ENCODE peak calls at places on chromosomes 16 and 17, in five cellular contexts. One of them, this sample, is unnamed.

GRCh38 chr17:82204831-82205719 is 7.6 kb downstream of the CCDC57 start:
- DNase-seq in pancreas: no peak
- DNase-seq in ovary: peak; percentile 38
- DNase-seq in keratinocyte: no peak
- DNase-seq in CD8-positive, alpha-beta memory T cell: no peak
- DNase-seq in this sample: no peak

GRCh38 chr17:49249292-49249794 is 18.8 kb upstream of the PHOSPHO1 start:
- DNase-seq in pancreas: no peak
- DNase-seq in ovary: no peak
- DNase-seq in CD8-positive, alpha-beta memory T cell: no peak
- DNase-seq in keratinocyte: no peak
- DNase-seq in this sample: no peak

GRCh38 chr16:24540575-24541240 is 1.3 kb downstream of the RBBP6 start:
- DNase-seq in CD8-positive, alpha-beta memory T cell: no peak
- DNase-seq in pancreas: no peak
- DNase-seq in keratinocyte: no peak
- DNase-seq in ovary: peak; percentile 27
- DNase-seq in this sample: no peak

GRCh38 chr17:66200685-66201092 is 8.8 kb upstream of the CEP112 start:
- DNase-seq in ovary: no peak
- DNase-seq in CD8-positive, alpha-beta memory T cell: peak; percentile 24
- DNase-seq in pancreas: no peak
- DNase-seq in keratinocyte: peak; percentile 28
- DNase-seq in this sample: peak; percentile 31

GRCh38 chr17:43927101-43927935 is 15.0 kb downstream of the PPY start:
- DNase-seq in pancreas: peak; percentile 69
- DNase-seq in keratinocyte: no peak
- DNase-seq in ovary: no peak
- DNase-seq in CD8-positive, alpha-beta memory T cell: no peak
- DNase-seq in this sample: no peak

GRCh38 chr16:16014329-16015224 is 65.2 kb downstream of the ABCC1 start:
- DNase-seq in keratinocyte: no peak
- DNase-seq in pancreas: no peak
- DNase-seq in CD8-positive, alpha-beta memory T cell: no peak
- DNase-seq in ovary: peak; percentile 51
- DNase-seq in this sample: no peak

GRCh38 chr17:63697341-63698286 is 2.3 kb downstream of the LIMD2 start:
- DNase-seq in pancreas: peak; percentile 80
- DNase-seq in CD8-positive, alpha-beta memory T cell: peak; percentile 77
- DNase-seq in keratinocyte: no peak
- DNase-seq in ovary: no peak
- DNase-seq in this sample: peak; percentile 77

GRCh38 chr17:151886-152859 is 14.8 kb downstream of the SCGB1C2 start:
- DNase-seq in pancreas: peak; percentile 51
- DNase-seq in CD8-positive, alpha-beta memory T cell: no peak
- DNase-seq in ovary: peak; percentile 8
- DNase-seq in keratinocyte: no peak
- DNase-seq in this sample: no peak

GRCh38 chr16:27566417-27566816 is 16.5 kb downstream of the KATNIP start:
- DNase-seq in pancreas: no peak
- DNase-seq in CD8-positive, alpha-beta memory T cell: no peak
- DNase-seq in ovary: no peak
- DNase-seq in keratinocyte: no peak
- DNase-seq in this sample: no peak

GRCh38 chr17:5139454-5139725 is 23.6 kb downstream of the USP6 start:
- DNase-seq in CD8-positive, alpha-beta memory T cell: no peak
- DNase-seq in pancreas: no peak
- DNase-seq in ovary: no peak
- DNase-seq in keratinocyte: no peak
- DNase-seq in this sample: no peak

GRCh38 chr16:30533748-30534367 is 800 bp downstream of the ZNF747 start:
- DNase-seq in CD8-positive, alpha-beta memory T cell: no peak
- DNase-seq in pancreas: no peak
- DNase-seq in keratinocyte: no peak
- DNase-seq in ovary: no peak
- DNase-seq in this sample: no peak

GRCh38 chr16:67662653-67663010 is 1.9 kb downstream of the PARD6A start:
- DNase-seq in keratinocyte: no peak
- DNase-seq in CD8-positive, alpha-beta memory T cell: no peak
- DNase-seq in ovary: no peak
- DNase-seq in pancreas: no peak
- DNase-seq in this sample: no peak

GRCh38 chr17:40637931-40638330 is 9.7 kb downstream of the SMARCE1 start:
- DNase-seq in CD8-positive, alpha-beta memory T cell: no peak
- DNase-seq in ovary: no peak
- DNase-seq in keratinocyte: no peak
- DNase-seq in pancreas: no peak
- DNase-seq in this sample: no peak

GRCh38 chr16:1533443-1533951 is at the start of gene TMEM204:
- DNase-seq in CD8-positive, alpha-beta memory T cell: no peak
- DNase-seq in ovary: peak; percentile 77
- DNase-seq in keratinocyte: no peak
- DNase-seq in pancreas: no peak
- DNase-seq in this sample: no peak

GRCh38 chr17:64969046-64969501 is 49.8 kb upstream of the LRRC37A3 start:
- DNase-seq in keratinocyte: no peak
- DNase-seq in ovary: no peak
- DNase-seq in CD8-positive, alpha-beta memory T cell: no peak
- DNase-seq in pancreas: no peak
- DNase-seq in this sample: no peak

GRCh38 chr16:87172632-87173031 is 144.6 kb downstream of the C16orf95 start:
- DNase-seq in pancreas: no peak
- DNase-seq in keratinocyte: no peak
- DNase-seq in CD8-positive, alpha-beta memory T cell: no peak
- DNase-seq in ovary: no peak
- DNase-seq in this sample: no peak

GRCh38 chr17:48262982-48263586 is 155.5 kb downstream of the SNX11 start:
- DNase-seq in ovary: no peak
- DNase-seq in pancreas: no peak
- DNase-seq in CD8-positive, alpha-beta memory T cell: no peak
- DNase-seq in keratinocyte: no peak
- DNase-seq in this sample: no peak

GRCh38 chr17:48760411-48760810 is 31.9 kb upstream of the HOXB13 start:
- DNase-seq in CD8-positive, alpha-beta memory T cell: no peak
- DNase-seq in keratinocyte: no peak
- DNase-seq in pancreas: no peak
- DNase-seq in ovary: no peak
- DNase-seq in this sample: no peak

GRCh38 chr16:69040144-69040909 is 65.1 kb upstream of the HAS3 start:
- DNase-seq in pancreas: no peak
- DNase-seq in ovary: no peak
- DNase-seq in keratinocyte: no peak
- DNase-seq in CD8-positive, alpha-beta memory T cell: no peak
- DNase-seq in this sample: no peak

GRCh38 chr17:39920218-39921210 is 2.1 kb upstream of the GSDMB start:
- DNase-seq in pancreas: no peak
- DNase-seq in CD8-positive, alpha-beta memory T cell: peak; percentile 9
- DNase-seq in ovary: no peak
- DNase-seq in keratinocyte: no peak
- DNase-seq in this sample: peak; percentile 26

GRCh38 chr17:49891694-49892389 is 44.0 kb upstream of the TAC4 start:
- DNase-seq in pancreas: no peak
- DNase-seq in CD8-positive, alpha-beta memory T cell: no peak
- DNase-seq in keratinocyte: no peak
- DNase-seq in ovary: no peak
- DNase-seq in this sample: no peak

GRCh38 chr17:4263282-4264215 is at the start of gene ANKFY1:
- DNase-seq in CD8-positive, alpha-beta memory T cell: peak; percentile 98
- DNase-seq in pancreas: peak; percentile 99
- DNase-seq in keratinocyte: peak; percentile 61
- DNase-seq in ovary: peak; percentile 98
- DNase-seq in this sample: peak; percentile 94

GRCh38 chr16:60741810-60742209 is 1294.4 kb downstream of the CDH8 start:
- DNase-seq in ovary: no peak
- DNase-seq in keratinocyte: no peak
- DNase-seq in CD8-positive, alpha-beta memory T cell: no peak
- DNase-seq in pancreas: no peak
- DNase-seq in this sample: no peak

GRCh38 chr16:9212621-9213020 is 121.2 kb downstream of the HAPSTR1 start:
- DNase-seq in CD8-positive, alpha-beta memory T cell: no peak
- DNase-seq in keratinocyte: no peak
- DNase-seq in ovary: no peak
- DNase-seq in pancreas: no peak
- DNase-seq in this sample: no peak

GRCh38 chr17:31726980-31727427 is 132.0 kb downstream of the COPRS start:
- DNase-seq in CD8-positive, alpha-beta memory T cell: no peak
- DNase-seq in ovary: no peak
- DNase-seq in pancreas: no peak
- DNase-seq in keratinocyte: peak; percentile 15
- DNase-seq in this sample: no peak

GRCh38 chr17:56489980-56490379 is 103.5 kb upstream of the NOG start:
- DNase-seq in pancreas: no peak
- DNase-seq in keratinocyte: no peak
- DNase-seq in ovary: no peak
- DNase-seq in CD8-positive, alpha-beta memory T cell: no peak
- DNase-seq in this sample: no peak

GRCh38 chr16:4613636-4614570 is 785 bp downstream of the UBALD1 start:
- DNase-seq in keratinocyte: no peak
- DNase-seq in pancreas: peak; percentile 78
- DNase-seq in CD8-positive, alpha-beta memory T cell: peak; percentile 13
- DNase-seq in ovary: peak; percentile 65
- DNase-seq in this sample: no peak

GRCh38 chr16:4617880-4618279 is 3.2 kb upstream of the UBALD1 start:
- DNase-seq in keratinocyte: no peak
- DNase-seq in ovary: no peak
- DNase-seq in CD8-positive, alpha-beta memory T cell: no peak
- DNase-seq in pancreas: no peak
- DNase-seq in this sample: no peak

GRCh38 chr16:4614571-4615388 is at the start of gene UBALD1:
- DNase-seq in pancreas: peak; percentile 93
- DNase-seq in keratinocyte: peak; percentile 41
- DNase-seq in ovary: peak; percentile 85
- DNase-seq in CD8-positive, alpha-beta memory T cell: peak; percentile 76
- DNase-seq in this sample: peak; percentile 74

GRCh38 chr16:4616047-4616811 is 1.5 kb upstream of the UBALD1 start:
- DNase-seq in keratinocyte: peak; percentile 98
- DNase-seq in pancreas: peak; percentile 98
- DNase-seq in ovary: peak; percentile 99
- DNase-seq in CD8-positive, alpha-beta memory T cell: peak; percentile 98
- DNase-seq in this sample: peak; percentile 99

GRCh38 chr16:4615389-4616046 is 830 bp upstream of the UBALD1 start:
- DNase-seq in pancreas: no peak
- DNase-seq in ovary: peak; percentile 76
- DNase-seq in keratinocyte: no peak
- DNase-seq in CD8-positive, alpha-beta memory T cell: no peak
- DNase-seq in this sample: no peak
- H3K4me1 ChIP-seq in pancreas: peaks cover 24% of the 10 kb centered on the region
- H3K4me1 ChIP-seq in ovary: peaks cover 18% of the 10 kb centered on the region
- H3K4me1 ChIP-seq in keratinocyte: peaks cover 38% of the 10 kb centered on the region
- H3K4me1 ChIP-seq in CD8-positive, alpha-beta memory T cell: peaks cover 38% of the 10 kb centered on the region
- H3K4me1 ChIP-seq in this sample: peaks cover 32% of the 10 kb centered on the region

GRCh38 chr17:80111702-80112470 is 10.5 kb downstream of the GAA start:
- DNase-seq in pancreas: no peak
- DNase-seq in keratinocyte: no peak
- DNase-seq in CD8-positive, alpha-beta memory T cell: no peak
- DNase-seq in ovary: no peak
- DNase-seq in this sample: no peak
- H3K27ac ChIP-seq in pancreas: no peak overlapping the region
- H3K27ac ChIP-seq in keratinocyte: no peak overlapping the region
- H3K27ac ChIP-seq in CD8-positive, alpha-beta memory T cell: no peak overlapping the region
- H3K27ac ChIP-seq in ovary: no peak overlapping the region
- H3K27ac ChIP-seq in this sample: no peak overlapping the region

GRCh38 chr16:81786321-81786720 is 7.2 kb downstream of the PLCG2 start:
- DNase-seq in ovary: no peak
- DNase-seq in pancreas: no peak
- DNase-seq in keratinocyte: no peak
- DNase-seq in CD8-positive, alpha-beta memory T cell: no peak
- DNase-seq in this sample: no peak

GRCh38 chr16:81790277-81790676 is 11.2 kb downstream of the PLCG2 start:
- DNase-seq in pancreas: no peak
- DNase-seq in ovary: no peak
- DNase-seq in keratinocyte: no peak
- DNase-seq in CD8-positive, alpha-beta memory T cell: no peak
- DNase-seq in this sample: no peak

GRCh38 chr16:81785138-81785924 is 6.2 kb downstream of the PLCG2 start:
- DNase-seq in keratinocyte: no peak
- DNase-seq in ovary: no peak
- DNase-seq in pancreas: no peak
- DNase-seq in CD8-positive, alpha-beta memory T cell: no peak
- DNase-seq in this sample: no peak

GRCh38 chr16:81786868-81787267 is 7.8 kb downstream of the PLCG2 start:
- DNase-seq in keratinocyte: no peak
- DNase-seq in ovary: no peak
- DNase-seq in CD8-positive, alpha-beta memory T cell: no peak
- DNase-seq in pancreas: no peak
- DNase-seq in this sample: no peak

DNA sequence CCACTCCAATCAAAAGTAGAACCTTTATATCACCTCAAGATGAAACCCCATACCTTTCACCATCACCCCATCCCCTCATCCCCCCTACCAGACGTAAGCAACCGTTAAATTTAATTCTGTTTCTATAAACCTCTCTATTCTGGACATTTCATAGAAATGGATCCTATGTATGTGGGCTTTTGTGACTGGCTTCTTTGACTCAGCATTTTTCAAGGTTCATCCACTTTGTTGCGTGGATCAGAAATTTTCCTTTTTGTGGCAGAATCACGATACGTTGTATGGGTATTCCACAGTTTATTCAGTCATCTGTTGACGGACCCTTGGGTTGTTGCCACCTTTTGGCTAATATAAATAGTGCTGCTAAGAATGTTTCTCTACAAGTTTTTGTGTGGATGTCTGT is 8.6 kb downstream of the PLCG2 start:
- DNase-seq in keratinocyte: no peak
- DNase-seq in CD8-positive, alpha-beta memory T cell: no peak
- DNase-seq in pancreas: no peak
- DNase-seq in ovary: no peak
- DNase-seq in this sample: no peak
- H3K36me3 ChIP-seq in keratinocyte: peaks cover 1% of the 10 kb centered on the region
- H3K36me3 ChIP-seq in CD8-positive, alpha-beta memory T cell: no peaks in the 10 kb centered on the region
- H3K36me3 ChIP-seq in pancreas: no peaks in the 10 kb centered on the region
- H3K36me3 ChIP-seq in ovary: no peaks in the 10 kb centered on the region
- H3K36me3 ChIP-seq in this sample: no peaks in the 10 kb centered on the region

GRCh38 chr17:77443743-77444260 is 303.0 kb downstream of the SEC14L1 start:
- DNase-seq in keratinocyte: no peak
- DNase-seq in ovary: no peak
- DNase-seq in CD8-positive, alpha-beta memory T cell: no peak
- DNase-seq in pancreas: no peak
- DNase-seq in this sample: no peak

GRCh38 chr17:77446959-77447634 is 306.3 kb downstream of the SEC14L1 start:
- DNase-seq in pancreas: no peak
- DNase-seq in CD8-positive, alpha-beta memory T cell: no peak
- DNase-seq in keratinocyte: no peak
- DNase-seq in ovary: no peak
- DNase-seq in this sample: no peak

GRCh38 chr17:77444653-77445029 is 303.9 kb downstream of the SEC14L1 start:
- DNase-seq in pancreas: no peak
- DNase-seq in CD8-positive, alpha-beta memory T cell: no peak
- DNase-seq in ovary: peak; percentile 79
- DNase-seq in keratinocyte: no peak
- DNase-seq in this sample: no peak

GRCh38 chr17:77445908-77446535 is 305.3 kb downstream of the SEC14L1 start:
- DNase-seq in CD8-positive, alpha-beta memory T cell: peak; percentile 52
- DNase-seq in ovary: no peak
- DNase-seq in keratinocyte: no peak
- DNase-seq in pancreas: no peak
- DNase-seq in this sample: no peak

GRCh38 chr17:77445030-77445907 is 304.5 kb downstream of the SEC14L1 start:
- DNase-seq in ovary: peak; percentile 69
- DNase-seq in keratinocyte: no peak
- DNase-seq in pancreas: no peak
- DNase-seq in CD8-positive, alpha-beta memory T cell: peak; percentile 74
- DNase-seq in this sample: peak; percentile 74
- H3K4me1 ChIP-seq in ovary: peaks cover 34% of the 10 kb centered on the region
- H3K4me1 ChIP-seq in keratinocyte: peaks cover 13% of the 10 kb centered on the region
- H3K4me1 ChIP-seq in pancreas: peaks cover 8% of the 10 kb centered on the region
- H3K4me1 ChIP-seq in CD8-positive, alpha-beta memory T cell: peaks cover 99% of the 10 kb centered on the region
- H3K4me1 ChIP-seq in this sample: peaks cover 90% of the 10 kb centered on the region

GRCh38 chr17:28598389-28598788 is 436 bp downstream of the SPAG5 start:
- DNase-seq in keratinocyte: no peak
- DNase-seq in CD8-positive, alpha-beta memory T cell: no peak
- DNase-seq in pancreas: no peak
- DNase-seq in ovary: no peak
- DNase-seq in this sample: no peak
- H3K27ac ChIP-seq in keratinocyte: peak overlapping the region; percentile 95
- H3K27ac ChIP-seq in CD8-positive, alpha-beta memory T cell: peak overlapping the region; percentile 99
- H3K27ac ChIP-seq in pancreas: no peak overlapping the region
- H3K27ac ChIP-seq in ovary: no peak overlapping the region
- H3K27ac ChIP-seq in this sample: peak overlapping the region; percentile 95